ENCODE peak calls at places on chromosome 5, in seven cellular contexts. One of them, this sample, is unnamed.

GRCh38 chr5:127358274-127358673 is 67.7 kb downstream of the MEGF10 start:
- DNase-seq in endothelial cell: no peak
- DNase-seq in left colon: no peak
- DNase-seq in GM06990: no peak
- DNase-seq in T-helper 1 cell: no peak
- DNase-seq in PC-9: no peak
- DNase-seq in heart left ventricle: no peak
- DNase-seq in this sample: no peak

GRCh38 chr5:116536279-116537161 is 38.1 kb downstream of the SEMA6A start:
- DNase-seq in heart left ventricle: no peak
- DNase-seq in T-helper 1 cell: no peak
- DNase-seq in left colon: no peak
- DNase-seq in PC-9: no peak
- DNase-seq in GM06990: no peak
- DNase-seq in endothelial cell: no peak
- DNase-seq in this sample: no peak

GRCh38 chr5:124888050-124888506 is 141.6 kb upstream of the ZNF608 start:
- DNase-seq in left colon: no peak
- DNase-seq in T-helper 1 cell: no peak
- DNase-seq in GM06990: no peak
- DNase-seq in heart left ventricle: no peak
- DNase-seq in endothelial cell: peak
- DNase-seq in PC-9: no peak
- DNase-seq in this sample: no peak

GRCh38 chr5:145978672-145979071 is 42.3 kb downstream of the SH3RF2 start:
- DNase-seq in T-helper 1 cell: no peak
- DNase-seq in left colon: peak
- DNase-seq in endothelial cell: no peak
- DNase-seq in PC-9: peak
- DNase-seq in heart left ventricle: no peak
- DNase-seq in GM06990: no peak
- DNase-seq in this sample: no peak

GRCh38 chr5:117054808-117055398 is 480.3 kb upstream of the SEMA6A start:
- DNase-seq in GM06990: no peak
- DNase-seq in PC-9: no peak
- DNase-seq in endothelial cell: no peak
- DNase-seq in heart left ventricle: no peak
- DNase-seq in left colon: no peak
- DNase-seq in T-helper 1 cell: no peak
- DNase-seq in this sample: no peak

GRCh38 chr5:96031811-96032261 is 70.2 kb upstream of the ELL2 start:
- DNase-seq in endothelial cell: no peak
- DNase-seq in GM06990: no peak
- DNase-seq in PC-9: no peak
- DNase-seq in heart left ventricle: no peak
- DNase-seq in T-helper 1 cell: no peak
- DNase-seq in left colon: no peak
- DNase-seq in this sample: no peak

GRCh38 chr5:73663161-73663859 is 37.3 kb downstream of the ARHGEF28 start:
- DNase-seq in GM06990: no peak
- DNase-seq in PC-9: no peak
- DNase-seq in endothelial cell: no peak
- DNase-seq in heart left ventricle: no peak
- DNase-seq in T-helper 1 cell: no peak
- DNase-seq in left colon: no peak
- DNase-seq in this sample: no peak

GRCh38 chr5:164345173-164345572 is 839.8 kb downstream of the MAT2B start:
- DNase-seq in heart left ventricle: peak
- DNase-seq in left colon: no peak
- DNase-seq in PC-9: no peak
- DNase-seq in endothelial cell: no peak
- DNase-seq in GM06990: no peak
- DNase-seq in T-helper 1 cell: no peak
- DNase-seq in this sample: no peak

GRCh38 chr5:172104801-172105701 is 83.0 kb downstream of the STK10 start:
- DNase-seq in T-helper 1 cell: no peak
- DNase-seq in PC-9: no peak
- DNase-seq in heart left ventricle: no peak
- DNase-seq in GM06990: no peak
- DNase-seq in endothelial cell: no peak
- DNase-seq in left colon: no peak
- DNase-seq in this sample: no peak

GRCh38 chr5:128276537-128277216 is 193.1 kb downstream of the SLC12A2 start:
- DNase-seq in PC-9: peak
- DNase-seq in T-helper 1 cell: no peak
- DNase-seq in GM06990: no peak
- DNase-seq in heart left ventricle: no peak
- DNase-seq in endothelial cell: no peak
- DNase-seq in left colon: no peak
- DNase-seq in this sample: no peak

GRCh38 chr5:56815657-56816545 is 552 bp downstream of the MAP3K1 start:
- DNase-seq in GM06990: peak
- DNase-seq in PC-9: peak
- DNase-seq in endothelial cell: peak
- DNase-seq in heart left ventricle: peak
- DNase-seq in left colon: peak
- DNase-seq in T-helper 1 cell: peak
- DNase-seq in this sample: peak

GRCh38 chr5:157961176-157961575 is 102.2 kb upstream of the CLINT1 start:
- DNase-seq in heart left ventricle: no peak
- DNase-seq in GM06990: no peak
- DNase-seq in PC-9: no peak
- DNase-seq in left colon: peak
- DNase-seq in T-helper 1 cell: no peak
- DNase-seq in endothelial cell: no peak
- DNase-seq in this sample: no peak

GRCh38 chr5:168843277-168843997 is 264.3 kb upstream of the PANK3 start:
- DNase-seq in T-helper 1 cell: no peak
- DNase-seq in GM06990: no peak
- DNase-seq in heart left ventricle: no peak
- DNase-seq in endothelial cell: no peak
- DNase-seq in left colon: no peak
- DNase-seq in PC-9: no peak
- DNase-seq in this sample: no peak

GRCh38 chr5:76953551-76954382 is 922 bp downstream of the CRHBP start:
- DNase-seq in left colon: no peak
- DNase-seq in endothelial cell: peak
- DNase-seq in PC-9: no peak
- DNase-seq in GM06990: no peak
- DNase-seq in T-helper 1 cell: no peak
- DNase-seq in heart left ventricle: no peak
- DNase-seq in this sample: peak

GRCh38 chr5:1905108-1905507 is 22.4 kb upstream of the IRX4 start:
- DNase-seq in T-helper 1 cell: no peak
- DNase-seq in left colon: no peak
- DNase-seq in endothelial cell: no peak
- DNase-seq in heart left ventricle: no peak
- DNase-seq in PC-9: no peak
- DNase-seq in GM06990: no peak
- DNase-seq in this sample: no peak

GRCh38 chr5:42858031-42858643 is 46.4 kb upstream of the SELENOP start:
- DNase-seq in heart left ventricle: peak
- DNase-seq in endothelial cell: no peak
- DNase-seq in GM06990: no peak
- DNase-seq in PC-9: no peak
- DNase-seq in T-helper 1 cell: no peak
- DNase-seq in left colon: no peak
- DNase-seq in this sample: no peak

GRCh38 chr5:164289526-164289925 is 784.1 kb downstream of the MAT2B start:
- DNase-seq in endothelial cell: no peak
- DNase-seq in left colon: no peak
- DNase-seq in heart left ventricle: no peak
- DNase-seq in PC-9: no peak
- DNase-seq in GM06990: no peak
- DNase-seq in T-helper 1 cell: no peak
- DNase-seq in this sample: no peak

GRCh38 chr5:136769900-136770684 is 404.7 kb upstream of the TRPC7 start:
- DNase-seq in left colon: peak
- DNase-seq in T-helper 1 cell: no peak
- DNase-seq in GM06990: no peak
- DNase-seq in heart left ventricle: peak
- DNase-seq in endothelial cell: peak
- DNase-seq in PC-9: peak
- DNase-seq in this sample: peak

GRCh38 chr5:124057161-124057814 is 545.3 kb downstream of the CSNK1G3 start:
- DNase-seq in T-helper 1 cell: no peak
- DNase-seq in GM06990: peak
- DNase-seq in PC-9: no peak
- DNase-seq in heart left ventricle: peak
- DNase-seq in endothelial cell: no peak
- DNase-seq in left colon: peak
- DNase-seq in this sample: no peak

GRCh38 chr5:137217599-137218200 is 281.4 kb downstream of the SPOCK1 start:
- DNase-seq in endothelial cell: no peak
- DNase-seq in T-helper 1 cell: no peak
- DNase-seq in GM06990: no peak
- DNase-seq in heart left ventricle: no peak
- DNase-seq in PC-9: no peak
- DNase-seq in left colon: no peak
- DNase-seq in this sample: no peak

GRCh38 chr5:160799160-160799559 is 52.9 kb downstream of the ATP10B start:
- DNase-seq in T-helper 1 cell: no peak
- DNase-seq in GM06990: no peak
- DNase-seq in heart left ventricle: no peak
- DNase-seq in left colon: no peak
- DNase-seq in PC-9: no peak
- DNase-seq in endothelial cell: no peak
- DNase-seq in this sample: no peak

GRCh38 chr5:73902327-73903051 is 276.5 kb downstream of the ARHGEF28 start:
- DNase-seq in endothelial cell: peak
- DNase-seq in T-helper 1 cell: no peak
- DNase-seq in heart left ventricle: no peak
- DNase-seq in left colon: no peak
- DNase-seq in PC-9: no peak
- DNase-seq in GM06990: peak
- DNase-seq in this sample: peak

GRCh38 chr5:33223563-33224305 is 217.0 kb upstream of the TARS1 start:
- DNase-seq in left colon: no peak
- DNase-seq in heart left ventricle: no peak
- DNase-seq in endothelial cell: no peak
- DNase-seq in T-helper 1 cell: no peak
- DNase-seq in GM06990: no peak
- DNase-seq in PC-9: no peak
- DNase-seq in this sample: no peak

This sample was measured in neuronal stem cell.